ENCODE peak calls at places on chromosomes 1 and 21, in five cellular contexts. S, J, C, E and N are unnamed samples.

GRCh38 chr1:19273106-19273843 is 15.3 kb downstream of the AKR7A3 start:
- DNase-seq in S (no peak), J (no peak), C (no peak), E (no peak), N (no peak)

GRCh38 chr1:116298746-116299145 is 74.3 kb upstream of the ATP1A1 start:
- DNase-seq in S (no peak), J (no peak), C (no peak), E (no peak), N (no peak)

GRCh38 chr1:76279387-76279748 is 204.8 kb downstream of the ST6GALNAC3 start:
- DNase-seq in S (peak), J (no peak), C (no peak), E (no peak), N (no peak)

GRCh38 chr21:44353200-44353970 is at the start of gene TRPM2:
- DNase-seq in S (peak), J (peak), C (no peak), E (no peak), N (no peak)

GRCh38 chr21:33994373-33994772 is 78.8 kb upstream of the ATP5PO start:
- DNase-seq in S (no peak), J (no peak), C (no peak), E (no peak), N (no peak)

GRCh38 chr1:201444792-201445191 is 23.3 kb upstream of the TNNI1 start:
- DNase-seq in S (no peak), J (no peak), C (no peak), E (no peak), N (peak)

GRCh38 chr1:2986549-2987305 is 34.5 kb upstream of the ACTRT2 start:
- DNase-seq in S (no peak), J (no peak), C (no peak), E (no peak), N (no peak)

GRCh38 chr1:225866061-225866844 is 15.9 kb downstream of the TMEM63A start:
- DNase-seq in S (no peak), J (peak), C (no peak), E (peak), N (no peak)

GRCh38 chr1:4587721-4588120 is 66.7 kb upstream of the AJAP1 start:
- DNase-seq in S (no peak), J (no peak), C (no peak), E (no peak), N (no peak)

GRCh38 chr1:3598051-3598471 is 13.2 kb downstream of the MEGF6 start:
- DNase-seq in S (no peak), J (no peak), C (no peak), E (no peak), N (peak)

GRCh38 chr1:209714338-209714737 is 9.7 kb downstream of the HSD11B1 start:
- DNase-seq in S (peak), J (no peak), C (no peak), E (no peak), N (no peak)

GRCh38 chr1:224338150-224338838 is 8.3 kb upstream of the NVL start:
- DNase-seq in S (no peak), J (no peak), C (no peak), E (no peak), N (no peak)

GRCh38 chr1:115813735-115814134 is 27.2 kb downstream of the NHLH2 start:
- DNase-seq in S (no peak), J (no peak), C (no peak), E (no peak), N (no peak)

GRCh38 chr21:33169360-33169759 is 60.4 kb upstream of the IFNAR2 start:
- DNase-seq in S (no peak), J (no peak), C (no peak), E (no peak), N (no peak)

GRCh38 chr1:58813361-58813760 is 29.5 kb upstream of the JUN start:
- DNase-seq in S (no peak), J (no peak), C (no peak), E (no peak), N (no peak)

GRCh38 chr1:205569411-205570172 is 62.2 kb downstream of the ELK4 start:
- DNase-seq in S (no peak), J (no peak), C (no peak), E (no peak), N (no peak)

GRCh38 chr1:209421186-209421585 is 162.3 kb upstream of the CAMK1G start:
- DNase-seq in S (no peak), J (no peak), C (no peak), E (no peak), N (no peak)

GRCh38 chr1:77378723-77379533 is 97.1 kb downstream of the AK5 start:
- DNase-seq in S (no peak), J (no peak), C (no peak), E (no peak), N (no peak)

GRCh38 chr1:43425045-43425444 is 28.7 kb downstream of the HYI start:
- DNase-seq in S (no peak), J (no peak), C (no peak), E (no peak), N (no peak)

GRCh38 chr21:10430007-10430406 is 91.4 kb upstream of the TPTE start:
- DNase-seq in S (no peak), J (no peak), C (no peak), E (no peak), N (peak)

GRCh38 chr1:211935448-211935970 is 99.8 kb downstream of the INTS7 start:
- DNase-seq in S (no peak), J (peak), C (no peak), E (peak), N (no peak)